ENCODE peak calls at places on chromosome 22, in seven cellular contexts. O, S, Y, Z, F, D and E are unnamed samples.

GRCh38 chr22:35418088-35418487 is 18.1 kb downstream of the MCM5 start:
- DNase-seq in F (no peak), S (no peak), D (no peak), Y (no peak), Z (no peak), O (no peak), E (no peak)

GRCh38 chr22:30373331-30374325 is 13.6 kb downstream of the RNF215 start:
- DNase-seq in D (no peak), S (no peak), F (no peak), Z (no peak), Y (no peak), O (no peak), E (no peak)

GRCh38 chr22:49934144-49934890 is 15.9 kb downstream of the CRELD2 start:
- DNase-seq in Y (peak), O (peak), F (no peak), S (no peak), Z (no peak), D (peak), E (no peak)

GRCh38 chr22:30047364-30047738 is 32.9 kb upstream of the HORMAD2 start:
- DNase-seq in S (peak), Y (peak), F (no peak), O (no peak), D (no peak), Z (no peak), E (no peak)

GRCh38 chr22:25853902-25854301 is 111.9 kb downstream of the MYO18B start:
- DNase-seq in Z (no peak), S (peak), D (no peak), O (no peak), F (no peak), Y (no peak), E (no peak)

GRCh38 chr22:32478994-32479393 is 4.4 kb downstream of the FBXO7 start:
- DNase-seq in O (no peak), D (no peak), S (no peak), F (no peak), Y (no peak), Z (no peak), E (no peak)

GRCh38 chr22:47202819-47203553 is 440.5 kb downstream of the TBC1D22A start:
- DNase-seq in F (no peak), Z (no peak), D (no peak), O (no peak), S (no peak), Y (no peak), E (no peak)

GRCh38 chr22:31753005-31753633 is 700 bp upstream of the DEPDC5 start:
- DNase-seq in Y (peak), D (no peak), Z (peak), O (peak), S (peak), F (no peak), E (peak)

GRCh38 chr22:36546932-36547331 is 18.0 kb upstream of the EIF3D start:
- DNase-seq in S (no peak), F (no peak), Z (no peak), Y (peak), O (no peak), D (no peak), E (no peak)

GRCh38 chr22:27983361-27983791 is 64.3 kb upstream of the PITPNB start:
- DNase-seq in D (no peak), F (no peak), Z (no peak), O (no peak), S (no peak), Y (no peak), E (no peak)

GRCh38 chr22:44091021-44091721 is 67.1 kb downstream of the PARVB start:
- DNase-seq in D (no peak), Y (peak), Z (no peak), S (peak), O (no peak), F (no peak), E (peak)

GRCh38 chr22:34278121-34278520 is 357.8 kb upstream of the LARGE1 start:
- DNase-seq in D (no peak), S (no peak), Z (no peak), Y (no peak), F (no peak), O (no peak), E (no peak)

GRCh38 chr22:38751422-38752346 is 4.1 kb downstream of the SUN2 start:
- DNase-seq in Z (peak), F (no peak), S (no peak), D (no peak), Y (no peak), O (no peak), E (no peak)

GRCh38 chr22:29625090-29625825 is 21.8 kb downstream of the NF2 start:
- DNase-seq in D (peak), Y (peak), O (no peak), Z (no peak), F (no peak), S (peak), E (peak)

GRCh38 chr22:25845985-25846745 is 104.2 kb downstream of the MYO18B start:
- DNase-seq in O (no peak), Y (no peak), S (no peak), Z (no peak), F (no peak), D (no peak), E (no peak)

GRCh38 chr22:49324527-49325491 is 502.9 kb downstream of the BRD1 start:
- DNase-seq in S (no peak), F (no peak), Y (no peak), D (no peak), O (no peak), Z (no peak), E (no peak)

GRCh38 chr22:40281717-40282116 is 64.6 kb upstream of the ADSL start:
- DNase-seq in O (no peak), Y (no peak), S (no peak), D (no peak), Z (peak), F (peak), E (no peak)

GRCh38 chr22:21014202-21015050 is 539 bp upstream of the P2RX6 start:
- DNase-seq in Z (peak), S (peak), Y (peak), D (peak), O (peak), F (peak), E (peak)